ENCODE peak calls at places on chromosomes 1 and 21, in eight cellular contexts. Q is lower leg skin, X is IMR-90, T is uterus, F is esophagus squamous epithelium, V is transverse colon, J is testis, I is tibial nerve. S is an unnamed sample.

GRCh38 chr1:22159858-22160257 is 17.0 kb upstream of the WNT4 start:
- DNase-seq in Q (no peak), X (no peak), T (no peak), F (no peak), V (no peak), J (peak; percentile 49), I (no peak), S (peak; percentile 41)

GRCh38 chr1:173240609-173241008 is 33.5 kb upstream of the TNFSF4 start:
- DNase-seq in Q (no peak), X (no peak), T (no peak), F (no peak), V (no peak), J (no peak), I (no peak), S (no peak)

GRCh38 chr1:97919568-97920261 is 1.1 kb downstream of the DPYD start:
- DNase-seq in Q (no peak), X (peak; percentile 53), T (no peak), F (no peak), V (no peak), J (no peak), I (no peak), S (no peak)

GRCh38 chr1:160539896-160540858 is 17.1 kb upstream of the SLAMF6 start:
- DNase-seq in Q (peak; percentile 18), X (no peak), T (no peak), F (no peak), V (peak; percentile 64), J (no peak), I (no peak), S (no peak)

GRCh38 chr1:230247921-230248778 is 178.0 kb downstream of the PGBD5 start:
- DNase-seq in Q (no peak), X (no peak), T (no peak), F (no peak), V (no peak), J (peak; percentile 3), I (no peak), S (no peak)

GRCh38 chr1:52916241-52916975 is 5.1 kb downstream of the ECHDC2 start:
- DNase-seq in Q (no peak), X (no peak), T (no peak), F (no peak), V (no peak), J (peak; percentile 32), I (peak; percentile 25), S (peak; percentile 52)

GRCh38 chr1:20192364-20192763 is 6.0 kb upstream of the PLA2G2C start:
- DNase-seq in Q (no peak), X (peak; percentile 11), T (no peak), F (no peak), V (no peak), J (no peak), I (no peak), S (no peak)

GRCh38 chr1:163535807-163536206 is 214.1 kb downstream of the NUF2 start:
- DNase-seq in Q (no peak), X (peak; percentile 5), T (no peak), F (no peak), V (no peak), J (no peak), I (no peak), S (no peak)

GRCh38 chr1:12170263-12170671 is 3.5 kb downstream of the TNFRSF1B start:
- DNase-seq in Q (no peak), X (no peak), T (no peak), F (no peak), V (no peak), J (no peak), I (no peak), S (no peak)

GRCh38 chr1:27566462-27567182 is 37.3 kb downstream of the AHDC1 start:
- DNase-seq in Q (no peak), X (no peak), T (peak; percentile 58), F (no peak), V (no peak), J (no peak), I (no peak), S (no peak)

GRCh38 chr1:175129997-175130648 is 62.5 kb downstream of the KIAA0040 start:
- DNase-seq in Q (no peak), X (no peak), T (no peak), F (no peak), V (no peak), J (no peak), I (no peak), S (no peak)

GRCh38 chr1:111814642-111815041 is 58.9 kb downstream of the DDX20 start:
- DNase-seq in Q (no peak), X (no peak), T (no peak), F (no peak), V (no peak), J (no peak), I (no peak), S (no peak)

GRCh38 chr21:33229776-33230517 is at the start of gene IFNAR2:
- DNase-seq in Q (peak; percentile 33), X (peak; percentile 39), T (peak; percentile 57), F (no peak), V (peak; percentile 81), J (peak; percentile 80), I (peak; percentile 43), S (peak; percentile 76)
- TF ChIP-seq POLR2A in Q (no peak), X (peak; percentile 36), T (peak; percentile 71), F (peak; percentile 84), V (peak; percentile 61), J (no peak), I (peak; percentile 81), S (peak; percentile 59)

GRCh38 chr1:202958544-202959275 is 598 bp upstream of the ADIPOR1 start:
- DNase-seq in Q (no peak), X (no peak), T (no peak), F (no peak), V (peak; percentile 35), J (no peak), I (no peak), S (no peak)
- TF ChIP-seq POLR2A in Q (no peak), X (no peak), T (no peak), F (no peak), V (no peak), J (no peak), I (no peak), S (no peak)

DNA sequence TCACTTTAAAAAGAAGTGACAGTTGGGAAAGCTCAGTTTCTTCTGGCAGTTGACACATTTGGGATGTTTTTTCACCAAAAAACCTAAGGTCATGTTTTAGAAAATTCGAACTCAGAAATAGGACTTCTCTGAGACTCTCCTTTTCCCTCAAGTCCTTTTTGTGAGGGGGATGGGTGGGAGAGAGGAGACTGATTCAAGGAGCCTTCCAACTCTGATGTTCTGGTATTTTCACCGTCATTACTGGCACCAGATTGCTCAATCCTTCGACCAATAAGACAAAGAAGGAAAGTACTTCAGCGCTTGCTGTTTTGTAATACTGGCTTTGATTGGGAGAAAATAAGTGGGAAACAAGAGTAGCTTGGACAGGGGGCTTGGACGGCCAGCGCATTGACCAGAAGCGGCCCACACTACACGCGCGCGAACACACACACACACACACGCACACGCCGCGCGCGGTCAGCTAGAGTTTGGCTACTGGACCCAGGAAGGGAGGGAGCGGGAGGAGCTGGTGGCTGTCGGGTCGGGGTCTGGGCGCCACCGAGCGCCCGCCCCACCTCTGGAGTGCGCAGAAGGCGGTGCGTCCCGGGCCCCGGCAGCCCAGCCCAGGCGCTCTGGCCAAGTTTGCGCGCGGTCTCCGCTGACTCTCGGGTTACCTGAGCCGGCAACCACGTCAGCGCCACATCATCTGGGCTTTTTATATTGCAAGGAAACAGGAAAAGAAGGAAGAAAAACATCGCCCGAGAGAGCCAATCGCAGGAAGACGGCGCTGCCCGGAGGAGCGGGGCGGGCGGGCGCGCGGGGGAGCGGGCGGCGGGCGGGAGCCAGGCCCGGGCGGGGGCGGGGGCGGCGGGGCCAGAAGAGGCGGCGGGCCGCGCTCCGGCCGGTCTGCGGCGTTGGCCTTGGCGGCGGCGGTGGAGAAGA is at the start of gene KCNK1:
- DNase-seq in Q (peak; percentile 26), X (peak; percentile 65), T (peak; percentile 79), F (no peak), V (peak; percentile 85), J (peak; percentile 49), I (peak; percentile 43), S (peak; percentile 85)
- TF ChIP-seq POLR2A in Q (no peak), X (no peak), T (peak; percentile 71), F (peak; percentile 57), V (peak; percentile 86), J (no peak), I (peak; percentile 29), S (peak; percentile 57)

GRCh38 chr1:201737350-201738060 is 91.5 kb upstream of the IPO9 start:
- DNase-seq in Q (no peak), X (peak; percentile 92), T (peak; percentile 58), F (no peak), V (peak; percentile 30), J (no peak), I (no peak), S (no peak)

GRCh38 chr1:201740609-201741231 is 88.2 kb upstream of the IPO9 start:
- DNase-seq in Q (no peak), X (no peak), T (no peak), F (no peak), V (no peak), J (no peak), I (no peak), S (no peak)

GRCh38 chr1:201740086-201740541 is 88.8 kb upstream of the IPO9 start:
- DNase-seq in Q (no peak), X (no peak), T (peak; percentile 32), F (no peak), V (no peak), J (no peak), I (no peak), S (peak; percentile 35)

GRCh38 chr1:201739054-201739453 is 89.9 kb upstream of the IPO9 start:
- DNase-seq in Q (no peak), X (no peak), T (peak; percentile 42), F (no peak), V (no peak), J (no peak), I (no peak), S (no peak)

DNA sequence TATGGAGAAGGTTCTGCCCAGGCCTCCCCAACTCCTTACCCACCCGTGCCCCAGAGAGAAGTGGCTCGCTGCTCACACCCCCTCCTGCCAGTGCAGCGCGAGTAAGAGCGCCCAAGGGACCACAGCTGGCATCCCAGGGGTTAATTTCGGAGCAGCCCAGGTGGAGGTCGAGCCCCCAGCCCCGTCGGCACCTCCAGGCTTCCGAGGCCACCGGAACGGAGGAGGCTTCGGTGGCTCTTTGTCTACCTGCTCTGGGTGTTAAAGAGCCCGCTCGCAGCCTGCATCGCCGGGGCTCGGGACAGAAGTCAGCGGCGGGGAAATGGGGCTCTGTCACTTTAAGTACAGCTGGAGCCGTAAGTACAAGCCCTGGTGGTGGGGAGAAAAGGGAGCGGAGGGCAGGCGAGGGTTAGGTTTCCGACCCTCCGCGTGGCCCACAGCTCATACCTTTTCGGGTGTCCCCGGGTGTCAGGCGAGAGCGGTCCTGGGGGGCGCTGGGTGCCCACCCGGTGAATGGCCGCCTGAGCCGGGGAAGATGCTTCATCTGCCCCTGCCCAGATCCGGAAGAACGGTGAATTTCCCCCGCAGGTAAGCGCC is 89.4 kb upstream of the IPO9 start:
- DNase-seq in Q (no peak), X (no peak), T (peak; percentile 54), F (no peak), V (peak; percentile 83), J (peak; percentile 75), I (peak; percentile 53), S (no peak)
- TF ChIP-seq POLR2A in Q (no peak), X (no peak), T (no peak), F (peak; percentile 23), V (peak; percentile 17), J (no peak), I (no peak), S (no peak)

S was measured in ovary.